ENCODE peak calls at places on chromosomes 6 and 20, in seven cellular contexts. One of them, this sample, is unnamed.
A peak's percentile ranks its signal among the peaks of the same experiment; 100 is the strongest.

GRCh38 chr6:106939848-106940247 is 34.7 kb downstream of the CD24 start:
- DNase-seq in right lobe of liver: no peak
- DNase-seq in epithelial cell of proximal tubule: no peak
- DNase-seq in nephron progenitor cell: no peak
- DNase-seq in cardiac muscle cell: no peak
- DNase-seq in neural progenitor cell: no peak
- DNase-seq in A549: no peak
- DNase-seq in this sample: no peak

GRCh38 chr6:160972111-160972510 is 19.5 kb upstream of the MAP3K4 start:
- DNase-seq in neural progenitor cell: no peak
- DNase-seq in right lobe of liver: no peak
- DNase-seq in A549: no peak
- DNase-seq in epithelial cell of proximal tubule: no peak
- DNase-seq in nephron progenitor cell: no peak
- DNase-seq in cardiac muscle cell: no peak
- DNase-seq in this sample: no peak

GRCh38 chr6:90787411-90787810 is 200.5 kb upstream of the MAP3K7 start:
- DNase-seq in right lobe of liver: no peak
- DNase-seq in cardiac muscle cell: no peak
- DNase-seq in epithelial cell of proximal tubule: no peak
- DNase-seq in A549: no peak
- DNase-seq in neural progenitor cell: no peak
- DNase-seq in nephron progenitor cell: no peak
- DNase-seq in this sample: no peak

GRCh38 chr6:128520436-128521301 is at the start of gene PTPRK:
- DNase-seq in A549: peak; percentile 50
- DNase-seq in right lobe of liver: peak; percentile 96
- DNase-seq in nephron progenitor cell: peak; percentile 97
- DNase-seq in neural progenitor cell: peak; percentile 97
- DNase-seq in cardiac muscle cell: peak; percentile 95
- DNase-seq in epithelial cell of proximal tubule: peak; percentile 85
- DNase-seq in this sample: peak; percentile 96

GRCh38 chr6:25973923-25974555 is 11.4 kb downstream of the TRIM38 start:
- DNase-seq in right lobe of liver: no peak
- DNase-seq in nephron progenitor cell: no peak
- DNase-seq in neural progenitor cell: no peak
- DNase-seq in A549: no peak
- DNase-seq in epithelial cell of proximal tubule: no peak
- DNase-seq in cardiac muscle cell: no peak
- DNase-seq in this sample: no peak

GRCh38 chr6:50734488-50734887 is 21.2 kb downstream of the TFAP2D start:
- DNase-seq in cardiac muscle cell: no peak
- DNase-seq in epithelial cell of proximal tubule: no peak
- DNase-seq in A549: no peak
- DNase-seq in nephron progenitor cell: no peak
- DNase-seq in right lobe of liver: no peak
- DNase-seq in neural progenitor cell: no peak
- DNase-seq in this sample: no peak

GRCh38 chr20:51712501-51713212 is 55.5 kb downstream of the ATP9A start:
- DNase-seq in A549: peak; percentile 49
- DNase-seq in epithelial cell of proximal tubule: no peak
- DNase-seq in nephron progenitor cell: peak; percentile 64
- DNase-seq in cardiac muscle cell: peak; percentile 22
- DNase-seq in neural progenitor cell: peak; percentile 67
- DNase-seq in right lobe of liver: no peak
- DNase-seq in this sample: no peak

GRCh38 chr6:35264550-35265274 is 5.2 kb downstream of the ZNF76 start:
- DNase-seq in epithelial cell of proximal tubule: no peak
- DNase-seq in A549: no peak
- DNase-seq in cardiac muscle cell: peak; percentile 28
- DNase-seq in neural progenitor cell: no peak
- DNase-seq in right lobe of liver: no peak
- DNase-seq in nephron progenitor cell: no peak
- DNase-seq in this sample: no peak

GRCh38 chr6:6319947-6320811 is at the start of gene F13A1:
- DNase-seq in epithelial cell of proximal tubule: no peak
- DNase-seq in right lobe of liver: no peak
- DNase-seq in neural progenitor cell: peak; percentile 46
- DNase-seq in cardiac muscle cell: no peak
- DNase-seq in nephron progenitor cell: peak; percentile 30
- DNase-seq in A549: no peak
- DNase-seq in this sample: peak; percentile 65

GRCh38 chr6:38137609-38138008 is 318.1 kb downstream of the ZFAND3 start:
- DNase-seq in right lobe of liver: no peak
- DNase-seq in nephron progenitor cell: peak; percentile 31
- DNase-seq in neural progenitor cell: peak; percentile 77
- DNase-seq in cardiac muscle cell: no peak
- DNase-seq in epithelial cell of proximal tubule: no peak
- DNase-seq in A549: no peak
- DNase-seq in this sample: no peak

GRCh38 chr20:1663917-1664316 is 6.3 kb upstream of the SIRPG start:
- DNase-seq in epithelial cell of proximal tubule: no peak
- DNase-seq in neural progenitor cell: no peak
- DNase-seq in nephron progenitor cell: no peak
- DNase-seq in cardiac muscle cell: no peak
- DNase-seq in A549: no peak
- DNase-seq in right lobe of liver: no peak
- DNase-seq in this sample: no peak

GRCh38 chr6:154246723-154247118 is 109.9 kb downstream of the IPCEF1 start:
- DNase-seq in epithelial cell of proximal tubule: no peak
- DNase-seq in right lobe of liver: no peak
- DNase-seq in cardiac muscle cell: no peak
- DNase-seq in nephron progenitor cell: no peak
- DNase-seq in neural progenitor cell: no peak
- DNase-seq in A549: no peak
- DNase-seq in this sample: no peak

GRCh38 chr6:166633732-166634535 is 6.9 kb upstream of the RPS6KA2 start:
- DNase-seq in neural progenitor cell: no peak
- DNase-seq in cardiac muscle cell: no peak
- DNase-seq in A549: no peak
- DNase-seq in nephron progenitor cell: no peak
- DNase-seq in right lobe of liver: peak; percentile 44
- DNase-seq in epithelial cell of proximal tubule: no peak
- DNase-seq in this sample: peak; percentile 77

GRCh38 chr6:166715065-166715464 is 88.0 kb upstream of the RPS6KA2 start:
- DNase-seq in cardiac muscle cell: no peak
- DNase-seq in epithelial cell of proximal tubule: no peak
- DNase-seq in A549: no peak
- DNase-seq in neural progenitor cell: peak; percentile 27
- DNase-seq in right lobe of liver: no peak
- DNase-seq in nephron progenitor cell: no peak
- DNase-seq in this sample: no peak

GRCh38 chr20:17622851-17623508 is 53.1 kb downstream of the DSTN start:
- DNase-seq in A549: no peak
- DNase-seq in right lobe of liver: peak; percentile 33
- DNase-seq in neural progenitor cell: no peak
- DNase-seq in cardiac muscle cell: no peak
- DNase-seq in epithelial cell of proximal tubule: no peak
- DNase-seq in nephron progenitor cell: no peak
- DNase-seq in this sample: peak; percentile 31

GRCh38 chr20:36182604-36183154 is 28.1 kb downstream of the EPB41L1 start:
- DNase-seq in epithelial cell of proximal tubule: no peak
- DNase-seq in right lobe of liver: no peak
- DNase-seq in nephron progenitor cell: no peak
- DNase-seq in A549: no peak
- DNase-seq in cardiac muscle cell: no peak
- DNase-seq in neural progenitor cell: no peak
- DNase-seq in this sample: no peak

GRCh38 chr6:34901930-34902329 is 12.9 kb downstream of the ANKS1A start:
- DNase-seq in A549: no peak
- DNase-seq in nephron progenitor cell: no peak
- DNase-seq in cardiac muscle cell: no peak
- DNase-seq in neural progenitor cell: no peak
- DNase-seq in right lobe of liver: no peak
- DNase-seq in epithelial cell of proximal tubule: no peak
- DNase-seq in this sample: no peak

GRCh38 chr20:31605902-31606677 is 1.0 kb downstream of the ID1 start:
- DNase-seq in neural progenitor cell: peak; percentile 69
- DNase-seq in right lobe of liver: no peak
- DNase-seq in cardiac muscle cell: peak; percentile 52
- DNase-seq in nephron progenitor cell: peak; percentile 45
- DNase-seq in epithelial cell of proximal tubule: no peak
- DNase-seq in A549: no peak
- DNase-seq in this sample: peak; percentile 70

GRCh38 chr20:48278961-48279481 is 493.7 kb upstream of the SULF2 start:
- DNase-seq in nephron progenitor cell: no peak
- DNase-seq in cardiac muscle cell: no peak
- DNase-seq in right lobe of liver: no peak
- DNase-seq in A549: no peak
- DNase-seq in neural progenitor cell: no peak
- DNase-seq in epithelial cell of proximal tubule: no peak
- DNase-seq in this sample: no peak

GRCh38 chr6:132964101-132964867 is 149.9 kb downstream of the RPS12 start:
- DNase-seq in nephron progenitor cell: no peak
- DNase-seq in right lobe of liver: no peak
- DNase-seq in neural progenitor cell: no peak
- DNase-seq in epithelial cell of proximal tubule: no peak
- DNase-seq in A549: no peak
- DNase-seq in cardiac muscle cell: no peak
- DNase-seq in this sample: no peak
- TF ChIP-seq CTCF in nephron progenitor cell: no peak
- TF ChIP-seq CTCF in right lobe of liver: no peak
- TF ChIP-seq CTCF in neural progenitor cell: no peak
- TF ChIP-seq CTCF in epithelial cell of proximal tubule: no peak
- TF ChIP-seq CTCF in A549: no peak
- TF ChIP-seq CTCF in cardiac muscle cell: no peak
- TF ChIP-seq CTCF in this sample: no peak

DNA sequence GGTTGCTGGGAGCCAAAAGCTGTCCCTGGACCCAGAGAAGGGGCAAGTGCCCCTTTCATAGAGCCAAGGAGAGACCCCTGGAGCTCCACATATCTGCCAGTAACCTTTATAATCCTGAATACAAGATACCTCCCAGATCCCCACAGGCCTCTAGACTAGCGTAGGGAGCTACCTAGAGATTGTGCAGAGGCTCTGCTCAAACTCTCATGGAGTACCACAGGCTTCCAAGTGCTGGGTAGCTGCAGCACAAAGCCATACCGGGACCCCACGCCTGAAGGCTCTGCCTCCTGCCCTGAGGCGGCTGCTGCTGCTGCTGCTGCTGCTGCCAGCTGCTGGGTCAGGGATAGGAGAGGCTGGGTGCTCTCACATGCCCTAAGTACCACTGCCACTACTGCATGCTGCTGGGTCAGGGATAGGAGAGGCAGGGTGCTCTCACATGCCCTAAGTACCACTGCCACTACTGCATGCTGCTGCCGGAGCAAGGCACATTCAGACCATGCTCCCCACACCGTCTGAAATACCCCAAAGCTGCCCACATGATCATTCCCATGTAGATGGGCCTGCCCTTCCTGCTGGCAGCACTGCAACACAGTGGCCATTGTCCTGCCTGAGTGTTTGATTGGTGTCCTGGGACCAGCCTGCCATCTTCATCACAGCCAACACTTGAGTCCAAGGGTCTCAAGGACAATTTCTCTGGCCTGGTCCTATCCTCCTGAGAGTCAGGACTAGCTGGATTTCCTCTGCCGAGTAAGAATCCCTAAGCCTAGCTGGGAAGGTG is 1434.3 kb upstream of the ADGRB3 start:
- DNase-seq in nephron progenitor cell: no peak
- DNase-seq in neural progenitor cell: no peak
- DNase-seq in A549: no peak
- DNase-seq in cardiac muscle cell: no peak
- DNase-seq in epithelial cell of proximal tubule: no peak
- DNase-seq in right lobe of liver: no peak
- DNase-seq in this sample: no peak
- TF ChIP-seq CTCF in nephron progenitor cell: no peak
- TF ChIP-seq CTCF in neural progenitor cell: no peak
- TF ChIP-seq CTCF in A549: no peak
- TF ChIP-seq CTCF in cardiac muscle cell: no peak
- TF ChIP-seq CTCF in epithelial cell of proximal tubule: no peak
- TF ChIP-seq CTCF in right lobe of liver: no peak
- TF ChIP-seq CTCF in this sample: no peak

GRCh38 chr6:127120109-127120786 is 1.8 kb downstream of the RSPO3 start:
- DNase-seq in right lobe of liver: no peak
- DNase-seq in cardiac muscle cell: no peak
- DNase-seq in epithelial cell of proximal tubule: no peak
- DNase-seq in nephron progenitor cell: peak; percentile 48
- DNase-seq in A549: no peak
- DNase-seq in neural progenitor cell: peak; percentile 37
- DNase-seq in this sample: peak; percentile 68

GRCh38 chr6:127119361-127120108 is 1.1 kb downstream of the RSPO3 start:
- DNase-seq in right lobe of liver: no peak
- DNase-seq in neural progenitor cell: peak; percentile 69
- DNase-seq in nephron progenitor cell: peak; percentile 77
- DNase-seq in cardiac muscle cell: peak; percentile 42
- DNase-seq in epithelial cell of proximal tubule: no peak
- DNase-seq in A549: peak; percentile 5
- DNase-seq in this sample: peak; percentile 68

GRCh38 chr6:127117979-127118504 is 429 bp upstream of the RSPO3 start:
- DNase-seq in nephron progenitor cell: peak; percentile 57
- DNase-seq in right lobe of liver: no peak
- DNase-seq in neural progenitor cell: peak; percentile 71
- DNase-seq in cardiac muscle cell: peak; percentile 72
- DNase-seq in epithelial cell of proximal tubule: no peak
- DNase-seq in A549: peak; percentile 12
- DNase-seq in this sample: peak; percentile 60

GRCh38 chr6:127120787-127121636 is 2.5 kb downstream of the RSPO3 start:
- DNase-seq in neural progenitor cell: peak; percentile 89
- DNase-seq in epithelial cell of proximal tubule: no peak
- DNase-seq in A549: peak; percentile 41
- DNase-seq in right lobe of liver: peak; percentile 55
- DNase-seq in nephron progenitor cell: peak; percentile 90
- DNase-seq in cardiac muscle cell: peak; percentile 88
- DNase-seq in this sample: peak; percentile 89

GRCh38 chr6:127118505-127119360 is at the start of gene RSPO3:
- DNase-seq in neural progenitor cell: peak; percentile 63
- DNase-seq in nephron progenitor cell: peak; percentile 75
- DNase-seq in A549: peak; percentile 31
- DNase-seq in right lobe of liver: no peak
- DNase-seq in epithelial cell of proximal tubule: no peak
- DNase-seq in cardiac muscle cell: peak; percentile 74
- DNase-seq in this sample: peak; percentile 70
- TF ChIP-seq CTCF in neural progenitor cell: no peak
- TF ChIP-seq CTCF in nephron progenitor cell: no peak
- TF ChIP-seq CTCF in A549: no peak
- TF ChIP-seq CTCF in right lobe of liver: no peak
- TF ChIP-seq CTCF in epithelial cell of proximal tubule: no peak
- TF ChIP-seq CTCF in cardiac muscle cell: no peak
- TF ChIP-seq CTCF in this sample: no peak

GRCh38 chr6:136920858-136921520 is 1.1 kb upstream of the SLC35D3 start:
- DNase-seq in cardiac muscle cell: peak; percentile 10
- DNase-seq in neural progenitor cell: peak; percentile 42
- DNase-seq in right lobe of liver: no peak
- DNase-seq in epithelial cell of proximal tubule: peak; percentile 4
- DNase-seq in A549: peak; percentile 12
- DNase-seq in nephron progenitor cell: peak; percentile 48
- DNase-seq in this sample: peak; percentile 68

GRCh38 chr6:136921936-136922679 is at the start of gene SLC35D3:
- DNase-seq in cardiac muscle cell: peak; percentile 59
- DNase-seq in A549: peak; percentile 23
- DNase-seq in epithelial cell of proximal tubule: no peak
- DNase-seq in right lobe of liver: no peak
- DNase-seq in nephron progenitor cell: peak; percentile 63
- DNase-seq in neural progenitor cell: peak; percentile 74
- DNase-seq in this sample: no peak

GRCh38 chr6:136920216-136920857 is 1.8 kb upstream of the SLC35D3 start:
- DNase-seq in cardiac muscle cell: no peak
- DNase-seq in neural progenitor cell: peak; percentile 4
- DNase-seq in right lobe of liver: no peak
- DNase-seq in epithelial cell of proximal tubule: no peak
- DNase-seq in nephron progenitor cell: peak; percentile 2
- DNase-seq in A549: no peak
- DNase-seq in this sample: no peak

GRCh38 chr6:136922680-136922996 is 537 bp downstream of the SLC35D3 start:
- DNase-seq in epithelial cell of proximal tubule: no peak
- DNase-seq in cardiac muscle cell: no peak
- DNase-seq in neural progenitor cell: no peak
- DNase-seq in right lobe of liver: no peak
- DNase-seq in nephron progenitor cell: no peak
- DNase-seq in A549: peak; percentile 5
- DNase-seq in this sample: no peak

GRCh38 chr6:136921521-136921935 is 573 bp upstream of the SLC35D3 start:
- DNase-seq in cardiac muscle cell: peak; percentile 52
- DNase-seq in right lobe of liver: no peak
- DNase-seq in A549: peak; percentile 8
- DNase-seq in epithelial cell of proximal tubule: no peak
- DNase-seq in nephron progenitor cell: peak; percentile 53
- DNase-seq in neural progenitor cell: peak; percentile 60
- DNase-seq in this sample: no peak
- TF ChIP-seq CTCF in cardiac muscle cell: no peak
- TF ChIP-seq CTCF in right lobe of liver: no peak
- TF ChIP-seq CTCF in A549: no peak
- TF ChIP-seq CTCF in epithelial cell of proximal tubule: no peak
- TF ChIP-seq CTCF in nephron progenitor cell: no peak
- TF ChIP-seq CTCF in neural progenitor cell: peak; percentile 14
- TF ChIP-seq CTCF in this sample: no peak

This sample was measured in upper lobe of right lung.